ENCODE peak calls at places on chromosomes 7 and 10, in eight cellular contexts. O is lower leg skin, C is A549, X is upper lobe of right lung, Y is GM06990, A is brain microvascular endothelial cell, W is gastrocnemius medialis, J is ovary. D is an unnamed sample.

GRCh38 chr10:77763453-77764430 is 126.1 kb upstream of the KCNMA1 start:
- DNase-seq in O (no peak), C (no peak), X (no peak), Y (no peak), A (no peak), W (no peak), J (no peak), D (no peak)

GRCh38 chr7:39527951-39528350 is 38.3 kb upstream of the YAE1 start:
- DNase-seq in O (no peak), C (no peak), X (no peak), Y (no peak), A (no peak), W (no peak), J (no peak), D (no peak)

GRCh38 chr10:52645435-52645776 is 127.2 kb downstream of the MBL2 start:
- DNase-seq in O (no peak), C (no peak), X (no peak), Y (no peak), A (no peak), W (no peak), J (no peak), D (no peak)

GRCh38 chr10:97278491-97278989 is 13.9 kb downstream of the ARHGAP19 start:
- DNase-seq in O (no peak), C (peak), X (no peak), Y (peak), A (peak), W (no peak), J (no peak), D (peak)

GRCh38 chr7:44867073-44867990 is 18.0 kb downstream of the PURB start:
- DNase-seq in O (no peak), C (peak), X (no peak), Y (no peak), A (peak), W (peak), J (no peak), D (peak)

GRCh38 chr10:35635576-35635975 is 6.5 kb downstream of the FZD8 start:
- DNase-seq in O (no peak), C (peak), X (no peak), Y (no peak), A (peak), W (no peak), J (peak), D (no peak)

GRCh38 chr10:89563861-89564478 is 28.6 kb upstream of the SLC16A12 start:
- DNase-seq in O (no peak), C (peak), X (no peak), Y (no peak), A (peak), W (no peak), J (no peak), D (no peak)

GRCh38 chr10:51369903-51370302 is 295.6 kb downstream of the PRKG1 start:
- DNase-seq in O (no peak), C (no peak), X (no peak), Y (no peak), A (peak), W (no peak), J (no peak), D (no peak)

GRCh38 chr10:69883256-69883655 is 81.5 kb downstream of the COL13A1 start:
- DNase-seq in O (no peak), C (peak), X (no peak), Y (no peak), A (no peak), W (peak), J (no peak), D (no peak)

GRCh38 chr7:90655566-90655965 is 59.4 kb downstream of the CDK14 start:
- DNase-seq in O (no peak), C (no peak), X (no peak), Y (peak), A (peak), W (no peak), J (no peak), D (peak)

GRCh38 chr7:142876236-142876960 is 9.1 kb downstream of the TRPV6 start:
- DNase-seq in O (peak), C (no peak), X (no peak), Y (no peak), A (no peak), W (no peak), J (no peak), D (no peak)

GRCh38 chr7:69683002-69683401 is 84.7 kb downstream of the AUTS2 start:
- DNase-seq in O (no peak), C (no peak), X (no peak), Y (no peak), A (no peak), W (no peak), J (no peak), D (no peak)

GRCh38 chr10:125004571-125005311 is 62.8 kb downstream of the ZRANB1 start:
- DNase-seq in O (peak), C (no peak), X (no peak), Y (no peak), A (no peak), W (peak), J (peak), D (no peak)

GRCh38 chr10:121509776-121510175 is 88.5 kb downstream of the FGFR2 start:
- DNase-seq in O (no peak), C (no peak), X (no peak), Y (no peak), A (no peak), W (no peak), J (no peak), D (no peak)

GRCh38 chr7:115221484-115221883 is 299.6 kb downstream of the MDFIC start:
- DNase-seq in O (no peak), C (no peak), X (no peak), Y (no peak), A (no peak), W (no peak), J (no peak), D (no peak)

GRCh38 chr7:115216652-115217051 is 294.8 kb downstream of the MDFIC start:
- DNase-seq in O (no peak), C (no peak), X (no peak), Y (no peak), A (no peak), W (no peak), J (no peak), D (no peak)

GRCh38 chr7:115218076-115218475 is 296.2 kb downstream of the MDFIC start:
- DNase-seq in O (no peak), C (no peak), X (no peak), Y (no peak), A (no peak), W (no peak), J (no peak), D (no peak)

DNA sequence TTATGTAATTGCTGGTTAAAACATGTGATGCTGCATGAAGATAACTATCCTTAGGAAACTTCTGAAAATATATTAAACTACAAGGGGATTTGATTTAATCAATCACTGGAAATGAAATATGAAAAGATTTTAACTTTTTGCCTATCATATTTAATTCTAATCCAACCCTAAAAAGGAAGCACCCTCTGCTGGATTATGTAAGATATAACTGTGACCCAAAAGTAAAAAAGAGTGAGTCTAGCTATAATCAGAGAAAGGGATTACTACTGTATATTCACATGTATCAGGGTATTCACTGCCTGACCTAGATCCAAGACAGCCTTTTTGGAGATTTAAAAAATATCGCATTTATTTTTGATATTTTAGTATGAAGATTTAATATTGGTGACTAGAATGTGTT is 295.5 kb downstream of the MDFIC start:
- DNase-seq in O (no peak), C (no peak), X (no peak), Y (no peak), A (no peak), W (no peak), J (no peak), D (no peak)
- TF ChIP-seq CTCF in O (no peak), C (no peak), X (peak), Y (peak), A (no peak), W (no peak), J (no peak), D (no peak)

GRCh38 chr7:12690041-12690878 is 2.8 kb downstream of the ARL4A start:
- DNase-seq in O (no peak), C (no peak), X (no peak), Y (no peak), A (no peak), W (no peak), J (no peak), D (no peak)
- H3K4me3 ChIP-seq in O (no peak), C (peak), X (peak), Y (no peak), A (no peak), W (peak), J (peak), D (no peak)

GRCh38 chr7:18703743-18704142 is 208.2 kb downstream of the HDAC9 start:
- DNase-seq in O (no peak), C (no peak), X (no peak), Y (no peak), A (no peak), W (no peak), J (no peak), D (no peak)

GRCh38 chr7:18702071-18702829 is 206.7 kb downstream of the HDAC9 start:
- DNase-seq in O (no peak), C (no peak), X (no peak), Y (no peak), A (no peak), W (no peak), J (no peak), D (no peak)

GRCh38 chr7:18708204-18708603 is 212.7 kb downstream of the HDAC9 start:
- DNase-seq in O (no peak), C (no peak), X (no peak), Y (no peak), A (no peak), W (no peak), J (no peak), D (no peak)

GRCh38 chr7:18706648-18707047 is 211.1 kb downstream of the HDAC9 start:
- DNase-seq in O (no peak), C (no peak), X (no peak), Y (no peak), A (no peak), W (no peak), J (no peak), D (no peak)
- TF ChIP-seq CTCF in O (no peak), C (no peak), X (no peak), Y (no peak), A (no peak), W (no peak), J (no peak), D (no peak)

GRCh38 chr7:134547738-134548054 is 1.2 kb upstream of the AKR1B15 start:
- DNase-seq in O (no peak), C (peak), X (peak), Y (no peak), A (peak), W (peak), J (peak), D (no peak)
- H3K4me3 ChIP-seq in O (no peak), C (peak), X (peak), Y (peak), A (peak), W (peak), J (peak), D (peak)

GRCh38 chr7:100827330-100828226 is at the start of gene EPHB4:
- DNase-seq in O (peak), C (peak), X (peak), Y (no peak), A (peak), W (no peak), J (peak), D (no peak)

GRCh38 chr7:100826546-100827329 is 585 bp downstream of the EPHB4 start:
- DNase-seq in O (no peak), C (no peak), X (no peak), Y (no peak), A (peak), W (no peak), J (peak), D (no peak)

GRCh38 chr7:100825215-100825671 is 2.1 kb downstream of the EPHB4 start:
- DNase-seq in O (no peak), C (no peak), X (no peak), Y (no peak), A (no peak), W (no peak), J (no peak), D (no peak)

GRCh38 chr7:100824499-100825214 is 2.7 kb downstream of the EPHB4 start:
- DNase-seq in O (no peak), C (no peak), X (no peak), Y (no peak), A (no peak), W (no peak), J (no peak), D (no peak)

DNA sequence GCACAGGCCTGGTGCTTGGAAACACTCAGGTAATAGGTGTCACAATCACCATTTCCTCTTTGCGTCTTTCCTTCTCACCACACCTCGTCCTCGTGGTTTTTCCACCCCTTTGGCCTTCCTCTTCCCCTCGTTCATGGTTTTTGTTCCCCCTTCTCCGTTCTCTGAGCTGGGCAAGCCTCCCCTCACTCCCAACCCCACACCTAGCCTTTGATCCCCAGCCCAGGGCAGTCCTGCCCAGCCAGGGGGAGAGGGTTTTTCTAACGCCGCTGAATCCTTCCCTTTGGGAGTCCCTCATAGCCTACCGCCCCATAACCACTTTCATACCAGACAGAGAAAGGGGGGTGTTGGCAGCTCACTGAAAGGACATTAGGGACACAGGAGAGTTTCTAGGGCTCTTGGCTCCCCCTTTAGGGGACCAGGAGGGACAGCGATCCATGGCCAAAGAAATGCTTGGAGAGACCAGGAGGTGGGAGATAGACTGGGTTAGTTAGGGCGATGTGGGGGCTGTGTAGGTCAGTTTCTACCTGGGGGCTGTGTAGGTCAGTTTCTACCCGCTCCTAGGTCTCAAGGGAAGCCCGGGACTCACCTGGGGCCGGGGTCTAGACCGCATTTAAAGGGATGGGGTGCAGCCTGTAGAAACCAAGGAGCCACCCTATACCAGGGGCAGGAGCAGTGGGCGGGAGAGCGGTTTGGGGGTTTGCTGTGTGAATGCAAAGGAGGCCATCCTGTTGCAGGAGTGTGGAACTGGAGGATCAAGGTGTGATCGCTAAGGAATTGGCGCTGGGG is 1.4 kb downstream of the EPHB4 start:
- DNase-seq in O (no peak), C (no peak), X (no peak), Y (no peak), A (peak), W (no peak), J (no peak), D (no peak)
- TF ChIP-seq CTCF in O (no peak), C (peak), X (peak), Y (no peak), A (peak), W (no peak), J (no peak), D (peak)

DNA sequence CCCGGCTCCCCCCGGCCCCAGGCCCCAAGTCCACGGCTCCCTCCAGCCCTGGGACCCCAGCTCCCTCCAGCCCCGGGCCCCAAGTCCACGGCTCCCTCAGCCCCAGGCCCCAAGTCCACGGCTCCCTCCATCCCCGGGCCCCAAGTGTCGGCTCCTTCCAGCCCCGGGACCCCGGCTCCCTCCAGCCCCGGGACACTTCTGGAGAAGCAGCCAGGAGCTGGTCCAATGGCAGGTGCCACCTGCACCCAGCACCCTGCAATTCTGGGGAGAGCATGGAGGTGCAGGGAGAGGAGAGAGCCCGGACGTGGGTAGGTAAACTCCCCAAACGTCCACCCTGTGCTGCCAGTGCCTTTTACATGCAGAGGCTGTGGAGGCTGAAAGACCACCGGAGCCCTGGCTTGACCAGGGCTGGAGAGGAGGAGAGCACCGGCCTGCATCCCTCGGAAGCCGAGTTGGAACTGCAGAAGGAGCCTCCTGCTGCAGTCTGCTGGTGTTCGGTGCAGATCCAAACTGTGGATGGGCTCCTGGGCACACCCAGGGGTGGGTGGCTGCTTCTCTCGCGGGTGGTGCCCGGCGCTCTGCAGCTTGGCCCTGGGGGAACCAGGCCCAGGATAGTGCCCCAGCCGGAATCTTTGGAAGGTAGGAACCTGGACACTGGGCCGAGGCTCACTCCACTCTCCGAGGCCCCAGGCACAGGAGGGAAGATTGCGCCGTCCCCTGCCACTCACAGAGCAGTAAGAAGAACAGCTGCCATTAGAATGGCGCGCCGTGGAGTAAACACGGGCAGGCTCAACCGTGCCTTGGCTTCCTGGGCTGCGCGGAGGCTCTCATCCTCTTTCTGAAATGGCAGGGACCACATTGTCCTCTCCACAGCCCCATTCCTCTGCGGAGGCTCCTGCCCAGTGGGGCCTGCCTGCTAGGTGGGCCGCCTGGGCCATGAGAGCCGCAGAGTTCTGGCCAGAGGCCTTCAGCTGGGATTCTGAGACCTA is 14.7 kb downstream of the SHH start:
- DNase-seq in O (no peak), C (no peak), X (no peak), Y (no peak), A (no peak), W (no peak), J (no peak), D (no peak)
- H3K4me3 ChIP-seq in O (no peak), C (peak), X (no peak), Y (no peak), A (no peak), W (no peak), J (no peak), D (no peak)

GRCh38 chr7:118918556-118918955 is 694.1 kb downstream of the ANKRD7 start:
- DNase-seq in O (no peak), C (no peak), X (no peak), Y (no peak), A (no peak), W (no peak), J (no peak), D (no peak)
- TF ChIP-seq CTCF in O (no peak), C (peak), X (peak), Y (no peak), A (no peak), W (no peak), J (no peak), D (no peak)